ENCODE peak calls at places on chromosome 19, in four cellular contexts. E, S, P and H are unnamed samples.

GRCh38 chr19:13056052-13056660 is 46.5 kb downstream of the LYL1 start:
- DNase-seq in E (no peak), S (no peak), P (no peak), H (peak; percentile 79)

GRCh38 chr19:18439910-18440237 is 1.9 kb upstream of the ISYNA1 start:
- DNase-seq in E (no peak), S (no peak), P (no peak), H (no peak)

GRCh38 chr19:6639439-6639838 is 30.5 kb downstream of the TNFSF14 start:
- DNase-seq in E (no peak), S (no peak), P (no peak), H (no peak)

GRCh38 chr19:40596608-40597328 is 4.4 kb upstream of the LTBP4 start:
- DNase-seq in E (no peak), S (no peak), P (peak; percentile 79), H (no peak)

GRCh38 chr19:2567580-2567979 is 91.7 kb downstream of the GADD45B start:
- DNase-seq in E (no peak), S (no peak), P (peak; percentile 76), H (peak; percentile 93)

GRCh38 chr19:2208975-2209374 is 27.2 kb downstream of the PLEKHJ1 start:
- DNase-seq in E (no peak), S (no peak), P (no peak), H (no peak)

GRCh38 chr19:14048439-14049153 is 13.3 kb downstream of the PALM3 start:
- DNase-seq in E (peak; percentile 67), S (no peak), P (peak; percentile 59), H (no peak)

GRCh38 chr19:5282926-5283325 is 57.7 kb downstream of the PTPRS start:
- DNase-seq in E (no peak), S (no peak), P (no peak), H (no peak)

GRCh38 chr19:1768248-1768647 is 14.9 kb downstream of the ONECUT3 start:
- DNase-seq in E (no peak), S (no peak), P (peak; percentile 27), H (no peak)

GRCh38 chr19:3094638-3095374 is 644 bp downstream of the GNA11 start:
- DNase-seq in E (peak; percentile 72), S (no peak), P (peak; percentile 43), H (no peak)

GRCh38 chr19:1073063-1073955 is 6.3 kb downstream of the ARHGAP45 start:
- DNase-seq in E (no peak), S (no peak), P (no peak), H (no peak)

GRCh38 chr19:33270769-33271168 is 31.6 kb downstream of the CEBPA start:
- DNase-seq in E (no peak), S (no peak), P (no peak), H (no peak)

GRCh38 chr19:2527171-2527570 is 51.2 kb downstream of the GADD45B start:
- DNase-seq in E (no peak), S (no peak), P (no peak), H (no peak)

GRCh38 chr19:51654783-51655182 is 8.2 kb upstream of the SIGLEC14 start:
- DNase-seq in E (no peak), S (no peak), P (no peak), H (no peak)

GRCh38 chr19:55801416-55801815 is 30.4 kb downstream of the NLRP11 start:
- DNase-seq in E (peak; percentile 57), S (no peak), P (no peak), H (no peak)

GRCh38 chr19:47158879-47159509 is 28.4 kb downstream of the SAE1 start:
- DNase-seq in E (no peak), S (no peak), P (no peak), H (no peak)

GRCh38 chr19:6233827-6234511 is 45.8 kb downstream of the MLLT1 start:
- DNase-seq in E (no peak), S (no peak), P (no peak), H (peak; percentile 89)

GRCh38 chr19:30669329-30670010 is 297.3 kb downstream of the ZNF536 start:
- DNase-seq in E (peak; percentile 34), S (no peak), P (peak; percentile 77), H (peak; percentile 39)

GRCh38 chr19:13095934-13096890 is 6.4 kb downstream of the LYL1 start:
- DNase-seq in E (peak; percentile 42), S (no peak), P (no peak), H (no peak)

GRCh38 chr19:38072776-38073411 is 151.1 kb downstream of the DPF1 start:
- DNase-seq in E (no peak), S (no peak), P (no peak), H (no peak)

GRCh38 chr19:38849147-38849745 is 540 bp downstream of the HNRNPL start:
- DNase-seq in E (peak; percentile 96), S (peak; percentile 89), P (peak; percentile 98), H (peak; percentile 93)

GRCh38 chr19:4369888-4370260 is 26.5 kb downstream of the MPND start:
- DNase-seq in E (peak; percentile 69), S (no peak), P (peak; percentile 62), H (no peak)

GRCh38 chr19:55383279-55383788 is 758 bp downstream of the TMEM238 start:
- DNase-seq in E (no peak), S (no peak), P (no peak), H (no peak)

GRCh38 chr19:40771101-40771539 is 4.2 kb upstream of the MIA start:
- DNase-seq in E (peak; percentile 48), S (no peak), P (no peak), H (no peak)

GRCh38 chr19:14119644-14120496 is 2.3 kb upstream of the PRKACA start:
- DNase-seq in E (no peak), S (no peak), P (no peak), H (no peak)

GRCh38 chr19:41792513-41793413 is 3.6 kb upstream of the CEACAM3 start:
- DNase-seq in E (peak; percentile 78), S (no peak), P (peak; percentile 47), H (no peak)

GRCh38 chr19:6023085-6023682 is 45.2 kb upstream of the RANBP3 start:
- DNase-seq in E (no peak), S (no peak), P (no peak), H (no peak)

GRCh38 chr19:3818479-3818878 is 32.3 kb upstream of the MATK start:
- DNase-seq in E (no peak), S (no peak), P (peak; percentile 16), H (no peak)

GRCh38 chr19:19595171-19595701 is 23.3 kb downstream of the PBX4 start:
- DNase-seq in E (no peak), S (no peak), P (no peak), H (no peak)

GRCh38 chr19:14400913-14401312 is 18.2 kb downstream of the DDX39A start:
- DNase-seq in E (no peak), S (no peak), P (no peak), H (no peak)

GRCh38 chr19:49888478-49888901 is 8.2 kb downstream of the IL4I1 start:
- DNase-seq in E (no peak), S (no peak), P (no peak), H (no peak)
- H3K4me3 ChIP-seq in E (no peak overlapping the region), S (no peak overlapping the region), P (no peak overlapping the region), H (no peak overlapping the region)

GRCh38 chr19:11550265-11550664 is 8.8 kb downstream of the ELOF1 start:
- DNase-seq in E (no peak), S (no peak), P (no peak), H (no peak)

GRCh38 chr19:11554160-11554559 is 4.9 kb downstream of the ELOF1 start:
- DNase-seq in E (peak; percentile 63), S (no peak), P (no peak), H (no peak)

GRCh38 chr19:11549386-11549953 is 9.6 kb downstream of the ELOF1 start:
- DNase-seq in E (no peak), S (no peak), P (no peak), H (no peak)

GRCh38 chr19:11552666-11553372 is 6.2 kb downstream of the ELOF1 start:
- DNase-seq in E (peak; percentile 81), S (no peak), P (no peak), H (no peak)

GRCh38 chr19:11551603-11552235 is 7.3 kb downstream of the ELOF1 start:
- DNase-seq in E (peak; percentile 53), S (no peak), P (no peak), H (no peak)
- TF ChIP-seq CTCF in E (peak; percentile 74), S (peak; percentile 48), P (no peak), H (no peak)

GRCh38 chr19:35140207-35140897 is 1.7 kb downstream of the FXYD1 start:
- DNase-seq in E (no peak), S (no peak), P (no peak), H (no peak)

GRCh38 chr19:35142531-35143230 is 374 bp upstream of the FXYD7 start:
- DNase-seq in E (peak; percentile 77), S (no peak), P (peak; percentile 57), H (no peak)

GRCh38 chr19:35141627-35142401 is 1.2 kb upstream of the FXYD7 start:
- DNase-seq in E (peak; percentile 45), S (no peak), P (peak; percentile 40), H (no peak)

GRCh38 chr19:35139618-35139943 is 957 bp downstream of the FXYD1 start:
- DNase-seq in E (no peak), S (no peak), P (no peak), H (peak; percentile 87)

DNA sequence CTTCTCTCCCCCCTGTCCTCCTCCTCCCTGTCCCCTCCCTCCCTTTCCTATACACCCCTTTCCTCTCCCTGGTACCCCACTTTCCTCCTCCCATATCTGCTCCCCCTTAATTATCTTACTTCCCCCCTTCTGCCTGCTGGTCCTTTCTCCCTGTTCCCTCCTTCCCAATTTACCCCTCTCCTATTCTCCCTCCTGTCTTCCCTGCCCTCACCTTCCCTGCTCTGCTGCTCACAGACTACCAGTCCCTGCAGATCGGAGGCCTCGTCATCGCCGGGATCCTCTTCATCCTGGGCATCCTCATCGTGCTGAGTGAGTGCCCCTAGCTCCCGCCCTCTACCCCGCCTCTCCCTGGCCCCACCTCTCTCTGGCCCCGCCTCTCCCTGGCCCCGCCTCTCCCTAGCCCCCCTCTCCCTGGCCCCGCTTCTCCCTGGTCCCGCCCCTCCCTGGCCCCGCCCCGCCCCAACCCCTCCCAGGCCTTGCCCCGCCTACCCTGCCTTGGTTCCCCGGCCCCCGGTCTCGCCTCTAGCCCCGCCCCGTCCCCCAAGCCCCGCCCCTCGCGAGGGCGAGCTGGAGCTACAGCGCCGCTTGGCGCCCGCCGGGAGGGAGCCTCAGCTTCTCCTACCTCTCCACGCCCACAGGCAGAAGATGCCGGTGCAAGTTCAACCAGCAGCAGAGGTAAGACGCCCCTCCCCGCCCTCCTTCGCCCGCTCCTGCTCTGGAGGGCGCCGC is 2.0 kb upstream of the FXYD7 start:
- DNase-seq in E (peak; percentile 96), S (peak; percentile 78), P (peak; percentile 95), H (peak; percentile 92)
- H3K4me3 ChIP-seq in E (peak overlapping the region; percentile 67), S (peak overlapping the region; percentile 29), P (no peak overlapping the region), H (no peak overlapping the region)

GRCh38 chr19:16444273-16444597 is 27.5 kb downstream of the EPS15L1 start:
- DNase-seq in E (peak; percentile 69), S (no peak), P (no peak), H (no peak)

GRCh38 chr19:16445238-16446107 is 26.3 kb downstream of the EPS15L1 start:
- DNase-seq in E (peak; percentile 97), S (no peak), P (no peak), H (no peak)

GRCh38 chr19:16442386-16443276 is 29.1 kb downstream of the EPS15L1 start:
- DNase-seq in E (no peak), S (no peak), P (peak; percentile 44), H (no peak)

GRCh38 chr19:16446108-16447014 is 25.4 kb downstream of the EPS15L1 start:
- DNase-seq in E (peak; percentile 85), S (no peak), P (no peak), H (no peak)

DNA sequence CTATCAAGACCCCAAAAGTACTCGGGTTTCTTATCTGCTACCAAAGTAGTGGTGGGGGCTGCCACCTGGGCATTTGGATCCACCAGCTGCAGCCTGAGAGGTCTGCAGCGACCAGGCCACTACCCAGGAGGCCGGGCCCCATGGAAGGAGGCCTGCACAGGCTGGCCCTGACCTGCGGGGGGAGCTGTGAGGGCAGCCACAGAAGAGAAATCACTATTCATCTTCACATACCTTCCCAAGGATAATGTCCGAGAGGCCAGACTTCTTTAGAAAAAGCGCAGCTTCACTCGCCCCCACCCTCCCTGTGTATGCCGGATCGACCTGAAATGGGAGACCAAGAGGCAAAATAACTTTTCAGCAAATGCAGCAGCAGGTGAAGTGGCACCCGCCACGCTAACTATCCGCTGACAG is 30.1 kb downstream of the EPS15L1 start:
- DNase-seq in E (peak; percentile 71), S (no peak), P (peak; percentile 63), H (no peak)
- TF ChIP-seq CTCF in E (peak; percentile 83), S (peak; percentile 50), P (peak; percentile 42), H (no peak)